ENCODE peak calls at places on chromosomes 2 and 18, in four cellular contexts. B is HCT116, M is HepG2, W is K562. Y is an unnamed sample.

GRCh38 chr2:181190711-181191110 is 210.3 kb downstream of the UBE2E3 start:
- DNase-seq in B (no peak), M (no peak), W (no peak), Y (no peak)

GRCh38 chr2:117272975-117273671 is 541.4 kb upstream of the DDX18 start:
- DNase-seq in B (no peak), M (no peak), W (no peak), Y (no peak)

GRCh38 chr18:28735731-28736130 is 558.8 kb upstream of the CDH2 start:
- DNase-seq in B (no peak), M (no peak), W (no peak), Y (no peak)

GRCh38 chr2:103005386-103005785 is 243.6 kb downstream of the TMEM182 start:
- DNase-seq in B (no peak), M (no peak), W (no peak), Y (no peak)

GRCh38 chr2:85956647-85957039 is 67.9 kb upstream of the ST3GAL5 start:
- DNase-seq in B (no peak), M (no peak), W (no peak), Y (no peak)

GRCh38 chr2:96324716-96325037 is 440 bp upstream of the ITPRIPL1 start:
- DNase-seq in B (no peak), M (no peak), W (no peak), Y (no peak)

GRCh38 chr2:119240311-119241204 is 16.9 kb downstream of the STEAP3 start:
- DNase-seq in B (peak; percentile 50), M (peak; percentile 33), W (peak; percentile 36), Y (no peak)

GRCh38 chr2:212958757-212959295 is 192.6 kb downstream of the IKZF2 start:
- DNase-seq in B (no peak), M (no peak), W (no peak), Y (no peak)

GRCh38 chr18:41745166-41746049 is 209.6 kb upstream of the PIK3C3 start:
- DNase-seq in B (no peak), M (peak; percentile 21), W (no peak), Y (peak; percentile 15)

GRCh38 chr2:58042486-58042970 is 4.1 kb upstream of the VRK2 start:
- DNase-seq in B (peak; percentile 92), M (peak; percentile 95), W (peak; percentile 12), Y (no peak)

GRCh38 chr2:219447242-219448098 is 12.8 kb downstream of the SPEG start:
- DNase-seq in B (no peak), M (no peak), W (no peak), Y (no peak)

GRCh38 chr2:106825161-106825560 is 60.8 kb downstream of the ST6GAL2 start:
- DNase-seq in B (no peak), M (no peak), W (no peak), Y (no peak)

GRCh38 chr18:26818461-26818860 is 47.0 kb downstream of the AQP4 start:
- DNase-seq in B (no peak), M (no peak), W (no peak), Y (no peak)

GRCh38 chr18:63376493-63377053 is 9.6 kb upstream of the KDSR start:
- DNase-seq in B (no peak), M (no peak), W (no peak), Y (no peak)

GRCh38 chr2:88590998-88591613 is 36.2 kb downstream of the EIF2AK3 start:
- DNase-seq in B (peak; percentile 41), M (peak; percentile 65), W (peak; percentile 61), Y (peak; percentile 58)

GRCh38 chr2:76341439-76341838 is 630.7 kb upstream of the GCFC2 start:
- DNase-seq in B (no peak), M (no peak), W (no peak), Y (no peak)

GRCh38 chr18:54973046-54973445 is 13.8 kb upstream of the CCDC68 start:
- DNase-seq in B (no peak), M (no peak), W (no peak), Y (no peak)

GRCh38 chr18:35715139-35715538 is 133.6 kb downstream of the GALNT1 start:
- DNase-seq in B (no peak), M (no peak), W (no peak), Y (no peak)
- TF ChIP-seq REST in B (no peak), M (no peak), W (no peak), Y (no peak)

DNA sequence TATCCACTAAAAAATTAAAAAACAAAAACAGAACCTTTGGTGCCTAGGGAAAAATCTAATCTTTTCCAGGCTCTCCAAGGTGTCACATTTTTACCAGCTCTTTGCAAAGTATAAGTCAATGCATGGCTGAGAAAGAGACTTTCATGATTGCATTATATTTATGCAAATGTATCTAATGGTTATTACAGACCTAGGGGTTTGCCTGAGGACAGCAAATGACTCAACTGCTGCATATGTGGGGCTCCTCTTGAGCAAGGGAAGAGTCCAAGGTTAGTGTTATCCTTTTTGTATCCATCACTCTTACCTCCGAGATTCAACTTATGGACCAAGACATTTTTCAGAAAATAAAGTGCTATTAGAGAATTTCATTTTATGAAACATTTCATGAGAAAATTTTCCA is 33.9 kb upstream of the RMP24 start:
- DNase-seq in B (no peak), M (no peak), W (no peak), Y (no peak)
- TF ChIP-seq TCF7L2 in B (no peak), M (no peak), W (no peak), Y (peak; percentile 22)

GRCh38 chr18:31203794-31204148 is 41.1 kb upstream of the DSC1 start:
- DNase-seq in B (no peak), M (no peak), W (no peak), Y (no peak)

GRCh38 chr18:31205273-31205672 is 42.6 kb upstream of the DSC1 start:
- DNase-seq in B (no peak), M (peak; percentile 30), W (no peak), Y (no peak)

GRCh38 chr18:31203086-31203793 is 40.6 kb upstream of the DSC1 start:
- DNase-seq in B (no peak), M (peak; percentile 63), W (no peak), Y (no peak)

GRCh38 chr18:31204833-31205232 is 42.2 kb upstream of the DSC1 start:
- DNase-seq in B (no peak), M (no peak), W (no peak), Y (no peak)

GRCh38 chr18:31204169-31204568 is 41.5 kb upstream of the DSC1 start:
- DNase-seq in B (no peak), M (no peak), W (no peak), Y (no peak)
- TF ChIP-seq POLR2AphosphoS5 in B (no peak), M (no peak), W (no peak), Y (no peak)

GRCh38 chr2:205683991-205684390 is 1.7 kb downstream of the NRP2 start:
- DNase-seq in B (no peak), M (no peak), W (no peak), Y (no peak)
- TF ChIP-seq REST in B (no peak), M (no peak), W (no peak), Y (no peak)

DNA sequence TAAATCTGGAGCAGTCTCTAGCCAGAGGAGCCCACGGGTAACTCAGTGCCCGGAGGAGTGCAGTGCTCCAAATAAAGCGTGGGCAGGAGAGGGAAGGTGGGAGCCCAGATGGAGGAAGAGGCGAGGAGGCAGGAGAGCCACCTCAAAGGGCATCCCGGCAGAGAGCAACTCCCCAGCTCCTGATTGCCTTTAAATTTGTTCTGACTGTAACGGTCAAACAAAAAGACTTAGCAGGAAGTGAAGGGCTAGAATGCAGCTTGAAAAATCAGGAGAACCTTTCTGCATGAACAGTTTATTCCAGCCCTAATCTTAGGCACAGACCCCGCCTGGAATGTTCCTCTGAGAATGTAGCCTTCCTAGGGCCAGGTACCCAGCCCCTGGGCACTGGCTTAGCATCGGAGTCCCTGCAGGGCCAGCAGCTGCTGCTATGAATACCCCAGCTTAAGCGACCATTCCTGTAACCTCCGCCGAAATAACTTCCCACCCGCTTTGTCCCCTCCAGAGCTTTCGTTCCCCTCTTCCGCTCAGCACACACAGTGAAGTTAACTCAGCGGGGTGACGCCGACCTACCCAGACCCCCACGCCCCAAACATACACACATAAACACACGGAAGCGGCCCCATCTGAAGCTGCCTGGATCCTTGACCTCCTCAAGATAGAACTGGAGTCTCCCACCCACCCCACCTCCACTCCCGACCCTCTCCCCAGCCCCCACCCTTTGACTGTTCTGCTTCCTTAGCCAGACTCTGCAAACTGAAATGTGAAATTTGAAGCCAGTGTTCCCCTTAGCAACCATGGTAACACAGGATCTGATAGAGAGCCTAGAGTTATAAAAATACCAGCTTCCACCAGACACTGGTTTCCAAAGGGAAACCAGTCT is 123.2 kb downstream of the SMAD7 start:
- DNase-seq in B (no peak), M (no peak), W (no peak), Y (no peak)
- TF ChIP-seq TCF7L2 in B (no peak), M (no peak), W (no peak), Y (no peak)